ENCODE peak calls at places on chromosomes 4 and X, in four cellular contexts. P is glutamatergic neuron, L is B cell, T is astrocyte of the cerebellum. O is an unnamed sample.

GRCh38 chr4:54661156-54661555 is 3.4 kb downstream of the KIT start:
- DNase-seq in L (no peak), T (no peak), P (no peak), O (no peak)

GRCh38 chrX:136386821-136387220 is 86.1 kb downstream of the ADGRG4 start:
- DNase-seq in P (no peak), T (no peak), L (no peak), O (no peak)

GRCh38 chr4:4256799-4257198 is 8.8 kb upstream of the TMEM128 start:
- DNase-seq in L (no peak), T (no peak), P (no peak), O (no peak)

GRCh38 chr4:6200922-6201362 is 593 bp upstream of the JAKMIP1 start:
- DNase-seq in T (no peak), P (no peak), L (no peak), O (no peak)

GRCh38 chr4:144202091-144202490 is 61.6 kb upstream of the GYPA start:
- DNase-seq in T (no peak), L (no peak), P (no peak), O (no peak)

GRCh38 chrX:1554469-1555210 is 17.7 kb upstream of the P2RY8 start:
- DNase-seq in P (no peak), T (no peak), L (peak), O (no peak)

GRCh38 chr4:38154681-38155588 is 194.7 kb downstream of the PTTG2 start:
- DNase-seq in P (peak), L (peak), T (no peak), O (no peak)

GRCh38 chrX:154348646-154349358 is 25.6 kb downstream of the FLNA start:
- DNase-seq in L (no peak), T (no peak), P (peak), O (no peak)

GRCh38 chr4:139229534-139230039 is 50.4 kb downstream of the MGARP start:
- DNase-seq in P (no peak), L (peak), T (peak), O (no peak)

GRCh38 chr4:140099993-140100392 is 54.0 kb downstream of the MAML3 start:
- DNase-seq in L (no peak), T (no peak), P (peak), O (no peak)

GRCh38 chr4:88333741-88334405 is 44.8 kb upstream of the HERC6 start:
- DNase-seq in T (no peak), L (no peak), P (no peak), O (no peak)

GRCh38 chrX:110212299-110212698 is 105.6 kb downstream of the AMMECR1 start:
- DNase-seq in L (no peak), T (no peak), P (no peak), O (no peak)

GRCh38 chr4:128796934-128797333 is 12.6 kb upstream of the JADE1 start:
- DNase-seq in L (no peak), P (no peak), T (no peak), O (no peak)

GRCh38 chr4:180205276-180205675 is 2037.9 kb upstream of the TENM3 start:
- DNase-seq in L (no peak), P (no peak), T (no peak), O (no peak)

GRCh38 chr4:104425003-104425402 is 69.7 kb downstream of the CXXC4 start:
- DNase-seq in T (no peak), L (no peak), P (peak), O (peak)

GRCh38 chrX:149522914-149523313 is 17.8 kb upstream of the IDS start:
- DNase-seq in T (no peak), L (no peak), P (no peak), O (no peak)

GRCh38 chrX:16511776-16512400 is 138.1 kb upstream of the S100G start:
- DNase-seq in T (peak), P (no peak), L (no peak), O (no peak)

GRCh38 chr4:16032871-16033505 is 50.8 kb downstream of the PROM1 start:
- DNase-seq in T (no peak), L (no peak), P (no peak), O (no peak)

GRCh38 chr4:869776-870175 is 43.8 kb upstream of the CPLX1 start:
- DNase-seq in P (no peak), T (no peak), L (no peak), O (no peak)

GRCh38 chrX:10457092-10457491 is 163.3 kb downstream of the MID1 start:
- DNase-seq in T (no peak), P (no peak), L (no peak), O (no peak)

GRCh38 chrX:115392871-115393270 is 103.4 kb downstream of the LUZP4 start:
- DNase-seq in T (no peak), P (no peak), L (no peak), O (no peak)

GRCh38 chr4:42151568-42152506 is 618 bp downstream of the BEND4 start:
- DNase-seq in L (peak), P (peak), T (no peak), O (peak)

GRCh38 chr4:8070751-8071718 is 87.6 kb downstream of the ABLIM2 start:
- DNase-seq in P (no peak), L (no peak), T (no peak), O (peak)

GRCh38 chr4:127400736-127401346 is 231.9 kb upstream of the INTU start:
- DNase-seq in P (peak), L (peak), T (peak), O (peak)

GRCh38 chrX:39196192-39197102 is 395.2 kb downstream of the MID1IP1 start:
- DNase-seq in P (no peak), L (peak), T (peak), O (no peak)

GRCh38 chrX:129777218-129777768 is 2.5 kb upstream of the SASH3 start:
- DNase-seq in L (peak), T (no peak), P (no peak), O (no peak)

GRCh38 chr4:177964061-177964460 is 521.8 kb upstream of the AGA start:
- DNase-seq in T (no peak), P (no peak), L (no peak), O (no peak)

GRCh38 chr4:132866616-132867015 is 282.5 kb upstream of the PCDH10 start:
- DNase-seq in L (no peak), T (no peak), P (no peak), O (no peak)

GRCh38 chr4:42786350-42787070 is 106.0 kb upstream of the GRXCR1 start:
- DNase-seq in P (peak), T (no peak), L (no peak), O (no peak)

GRCh38 chrX:72430405-72430968 is 124.8 kb upstream of the CITED1 start:
- DNase-seq in P (no peak), L (no peak), T (no peak), O (no peak)

GRCh38 chr4:98046665-98047064 is 96.6 kb downstream of the STPG2 start:
- DNase-seq in L (no peak), T (no peak), P (no peak), O (no peak)
- TF ChIP-seq CTCF in L (no peak), T (no peak), P (no peak), O (no peak)

DNA sequence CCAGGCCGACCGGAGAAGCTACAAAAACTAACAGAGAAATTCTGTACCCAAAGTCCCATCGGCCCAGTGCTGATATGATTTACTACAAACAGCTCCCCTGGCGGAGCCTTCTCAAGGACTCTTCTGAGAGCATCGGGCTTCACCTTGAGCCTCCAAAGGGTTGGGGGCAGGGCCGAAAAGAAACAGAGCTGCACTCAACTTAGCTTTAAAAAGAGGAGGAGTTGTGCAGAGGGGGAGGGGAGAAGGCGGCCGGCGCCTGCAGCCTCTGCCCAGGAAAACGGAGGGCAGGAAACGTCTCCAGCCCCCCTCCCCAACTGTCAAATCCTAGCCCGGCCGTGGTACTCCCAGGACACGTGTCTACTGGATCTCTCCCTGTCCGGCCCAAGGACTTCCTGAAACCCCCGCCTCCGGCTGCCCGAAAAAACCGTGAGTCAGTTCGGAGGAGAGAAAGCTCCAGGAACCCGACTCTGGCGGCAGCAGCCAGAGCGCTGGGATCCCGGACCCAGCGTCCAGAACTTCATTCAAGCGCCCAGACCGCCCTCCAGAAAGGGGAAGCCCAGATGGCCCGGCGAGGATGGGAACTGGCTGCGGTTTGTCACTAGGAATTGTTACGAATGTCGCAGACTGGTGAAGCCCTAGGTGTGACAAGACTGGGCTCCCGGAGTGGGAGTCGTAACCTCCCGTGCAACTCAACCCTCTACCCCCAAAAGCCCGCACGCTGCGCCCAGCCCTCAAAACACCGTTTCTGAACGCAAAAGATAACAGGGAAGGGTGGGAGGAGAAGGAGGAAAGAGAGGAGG is 1.0 kb downstream of the ADAMTS3 start:
- DNase-seq in L (no peak), P (peak), T (peak), O (peak)
- TF ChIP-seq CTCF in L (no peak), P (no peak), T (peak), O (no peak)

DNA sequence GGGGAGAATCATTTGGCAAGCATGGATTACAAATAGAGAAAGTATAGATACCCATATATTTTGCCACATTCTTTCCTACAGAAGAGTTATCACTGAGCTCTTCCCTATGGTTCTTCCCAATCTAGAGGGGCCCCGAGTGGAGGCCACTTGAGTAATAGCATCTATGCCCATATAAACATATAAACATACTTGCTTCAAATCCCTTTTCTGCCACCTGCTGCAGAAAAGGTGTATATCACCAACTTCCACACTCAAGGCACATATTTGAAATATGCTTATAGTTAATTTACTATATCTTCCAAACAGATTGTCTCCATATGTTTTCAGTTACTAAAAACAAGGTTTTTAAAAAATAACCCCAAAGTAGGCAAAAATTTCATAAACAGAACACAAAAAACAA is 642.8 kb upstream of the DIPK2B start:
- DNase-seq in L (peak), T (no peak), P (no peak), O (no peak)
- TF ChIP-seq CTCF in L (peak), T (peak), P (no peak), O (no peak)

DNA sequence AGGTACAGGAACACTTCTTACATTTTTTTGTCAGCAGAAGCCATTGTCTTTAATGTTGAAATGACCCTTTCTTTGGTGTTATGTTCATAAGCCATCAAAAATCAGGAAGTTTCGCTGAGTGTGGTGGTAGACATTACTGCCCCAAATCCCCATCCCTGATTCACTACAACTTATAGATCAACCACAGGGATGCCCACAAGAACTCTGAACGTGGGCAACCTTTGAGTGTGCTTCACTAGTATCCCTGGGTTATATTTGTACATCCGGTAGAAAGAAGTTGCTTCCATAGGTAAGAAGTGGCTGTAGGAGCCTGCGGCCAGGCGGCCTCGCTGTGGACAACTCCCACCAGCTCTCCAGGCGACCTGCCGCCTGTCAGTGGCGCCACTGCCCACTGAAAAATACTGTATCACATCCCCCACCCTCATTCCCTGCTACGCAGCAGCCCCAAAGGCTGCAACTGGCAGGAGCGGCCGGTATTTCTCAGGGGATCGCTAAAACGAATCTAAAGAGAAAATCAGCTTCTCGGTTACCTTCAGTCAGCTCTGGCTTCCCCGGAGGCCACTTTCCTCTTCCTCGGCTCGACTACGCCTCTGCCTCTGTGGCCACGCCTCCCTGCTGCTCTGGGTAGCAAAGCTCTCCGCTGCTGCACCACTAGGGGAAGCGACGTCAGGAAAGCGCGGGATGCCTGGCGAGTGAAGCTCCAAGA is 13.9 kb upstream of the ETDC start:
- DNase-seq in L (peak), T (peak), P (peak), O (peak)
- TF ChIP-seq CTCF in L (peak), T (no peak), P (peak), O (peak)

GRCh38 chr4:14008494-14008893 is 381.0 kb upstream of the BOD1L1 start:
- DNase-seq in L (peak), T (no peak), P (no peak), O (no peak)
- TF ChIP-seq CTCF in L (no peak), T (no peak), P (no peak), O (no peak)

GRCh38 chr4:153228512-153229145 is 24.4 kb downstream of the TRIM2 start:
- DNase-seq in T (no peak), L (no peak), P (no peak), O (no peak)

GRCh38 chr4:153227501-153227900 is 23.3 kb downstream of the TRIM2 start:
- DNase-seq in P (no peak), T (no peak), L (no peak), O (no peak)

GRCh38 chr4:153233761-153234371 is 29.6 kb downstream of the TRIM2 start:
- DNase-seq in L (no peak), T (peak), P (no peak), O (no peak)

GRCh38 chr4:153234923-153235322 is 30.7 kb downstream of the TRIM2 start:
- DNase-seq in L (no peak), T (no peak), P (no peak), O (no peak)

DNA sequence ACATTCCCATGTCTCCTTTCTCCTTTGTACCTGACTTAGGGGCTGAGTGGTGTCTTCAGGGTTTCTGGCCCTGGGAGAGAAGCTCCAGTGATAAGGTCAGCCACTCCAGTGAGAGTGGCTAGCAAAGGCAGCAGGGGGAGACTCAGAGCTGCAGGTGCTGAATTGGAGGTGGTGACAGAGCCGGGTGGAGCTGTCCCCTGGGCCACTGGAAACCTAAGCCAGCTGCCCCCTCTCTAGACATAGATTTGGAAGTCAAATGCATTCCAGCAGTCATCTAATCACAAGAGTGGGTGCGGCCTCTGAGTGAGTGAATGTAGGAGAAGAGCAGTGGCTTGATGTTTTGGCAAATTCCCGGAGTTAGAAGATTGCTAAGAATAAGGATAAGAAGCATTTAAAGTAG is 28.5 kb downstream of the TRIM2 start:
- DNase-seq in P (peak), L (no peak), T (no peak), O (peak)
- TF ChIP-seq CTCF in P (no peak), L (no peak), T (peak), O (peak)

GRCh38 chrX:102341867-102342266 is 94.9 kb downstream of the NXF2 start:
- DNase-seq in L (no peak), P (no peak), T (no peak), O (no peak)
- TF ChIP-seq CTCF in L (no peak), P (no peak), T (peak), O (no peak)

GRCh38 chr4:43837171-43837570 is 611.4 kb downstream of the KCTD8 start:
- DNase-seq in L (no peak), T (peak), P (no peak), O (no peak)
- TF ChIP-seq CTCF in L (no peak), T (no peak), P (no peak), O (no peak)

GRCh38 chr4:84971319-84971932 is 4.9 kb upstream of the WDFY3 start:
- DNase-seq in L (peak), P (no peak), T (peak), O (no peak)
- TF ChIP-seq CTCF in L (peak), P (no peak), T (no peak), O (peak)

O was measured in nephron progenitor cell.